ENCODE peak calls at places on chromosomes 13 and 19, in ten cellular contexts. One of them, this sample, is unnamed.

GRCh38 chr13:27347373-27347772 is 76.7 kb downstream of the RASL11A start:
- DNase-seq in activated gamma-delta T cell treated with anti-CD3 and anti-CD28 coated beads, Interleukin-2, amount 50 U/mL, for 16 hours: no peak
- DNase-seq in MCF 10A: no peak
- DNase-seq in activated CD4-positive, alpha-beta T cell treated with anti-CD3 and anti-CD28 coated beads, Interleukin-2, amount 10 ng/mL, durations not matched to agents 7 days and 5 days: no peak
- DNase-seq in mesendoderm: no peak
- DNase-seq in CD8-positive, alpha-beta T cell: no peak
- DNase-seq in stomach: no peak
- DNase-seq in nephron progenitor cell: no peak
- DNase-seq in T follicular helper cell: no peak
- DNase-seq in mucosa of descending colon: no peak
- DNase-seq in this sample: no peak

GRCh38 chr19:44747739-44748425 is 626 bp upstream of the BCL3 start:
- DNase-seq in activated gamma-delta T cell treated with anti-CD3 and anti-CD28 coated beads, Interleukin-2, amount 50 U/mL, for 16 hours: no peak
- DNase-seq in MCF 10A: peak
- DNase-seq in activated CD4-positive, alpha-beta T cell treated with anti-CD3 and anti-CD28 coated beads, Interleukin-2, amount 10 ng/mL, durations not matched to agents 7 days and 5 days: no peak
- DNase-seq in mesendoderm: peak
- DNase-seq in CD8-positive, alpha-beta T cell: peak
- DNase-seq in stomach: peak
- DNase-seq in nephron progenitor cell: no peak
- DNase-seq in T follicular helper cell: no peak
- DNase-seq in mucosa of descending colon: peak
- DNase-seq in this sample: peak

GRCh38 chr19:11418518-11419506 is at the start of gene RGL3:
- DNase-seq in activated gamma-delta T cell treated with anti-CD3 and anti-CD28 coated beads, Interleukin-2, amount 50 U/mL, for 16 hours: no peak
- DNase-seq in MCF 10A: no peak
- DNase-seq in activated CD4-positive, alpha-beta T cell treated with anti-CD3 and anti-CD28 coated beads, Interleukin-2, amount 10 ng/mL, durations not matched to agents 7 days and 5 days: no peak
- DNase-seq in mesendoderm: peak
- DNase-seq in CD8-positive, alpha-beta T cell: no peak
- DNase-seq in stomach: peak
- DNase-seq in nephron progenitor cell: peak
- DNase-seq in T follicular helper cell: no peak
- DNase-seq in mucosa of descending colon: peak
- DNase-seq in this sample: peak

GRCh38 chr19:31515931-31516330 is 166.7 kb upstream of the TSHZ3 start:
- DNase-seq in activated gamma-delta T cell treated with anti-CD3 and anti-CD28 coated beads, Interleukin-2, amount 50 U/mL, for 16 hours: no peak
- DNase-seq in MCF 10A: no peak
- DNase-seq in activated CD4-positive, alpha-beta T cell treated with anti-CD3 and anti-CD28 coated beads, Interleukin-2, amount 10 ng/mL, durations not matched to agents 7 days and 5 days: no peak
- DNase-seq in mesendoderm: no peak
- DNase-seq in CD8-positive, alpha-beta T cell: no peak
- DNase-seq in stomach: no peak
- DNase-seq in nephron progenitor cell: no peak
- DNase-seq in T follicular helper cell: no peak
- DNase-seq in mucosa of descending colon: no peak
- DNase-seq in this sample: no peak

GRCh38 chr13:77751513-77752456 is 54.3 kb downstream of the SLAIN1 start:
- DNase-seq in activated gamma-delta T cell treated with anti-CD3 and anti-CD28 coated beads, Interleukin-2, amount 50 U/mL, for 16 hours: peak
- DNase-seq in MCF 10A: peak
- DNase-seq in activated CD4-positive, alpha-beta T cell treated with anti-CD3 and anti-CD28 coated beads, Interleukin-2, amount 10 ng/mL, durations not matched to agents 7 days and 5 days: peak
- DNase-seq in mesendoderm: peak
- DNase-seq in CD8-positive, alpha-beta T cell: peak
- DNase-seq in stomach: no peak
- DNase-seq in nephron progenitor cell: peak
- DNase-seq in T follicular helper cell: peak
- DNase-seq in mucosa of descending colon: no peak
- DNase-seq in this sample: peak

GRCh38 chr19:54572696-54573311 is 786 bp upstream of the LILRA2 start:
- DNase-seq in activated gamma-delta T cell treated with anti-CD3 and anti-CD28 coated beads, Interleukin-2, amount 50 U/mL, for 16 hours: no peak
- DNase-seq in MCF 10A: no peak
- DNase-seq in activated CD4-positive, alpha-beta T cell treated with anti-CD3 and anti-CD28 coated beads, Interleukin-2, amount 10 ng/mL, durations not matched to agents 7 days and 5 days: no peak
- DNase-seq in mesendoderm: no peak
- DNase-seq in CD8-positive, alpha-beta T cell: no peak
- DNase-seq in stomach: no peak
- DNase-seq in nephron progenitor cell: no peak
- DNase-seq in T follicular helper cell: no peak
- DNase-seq in mucosa of descending colon: no peak
- DNase-seq in this sample: peak

GRCh38 chr19:19602713-19603320 is 15.7 kb downstream of the PBX4 start:
- DNase-seq in activated gamma-delta T cell treated with anti-CD3 and anti-CD28 coated beads, Interleukin-2, amount 50 U/mL, for 16 hours: no peak
- DNase-seq in MCF 10A: peak
- DNase-seq in activated CD4-positive, alpha-beta T cell treated with anti-CD3 and anti-CD28 coated beads, Interleukin-2, amount 10 ng/mL, durations not matched to agents 7 days and 5 days: no peak
- DNase-seq in mesendoderm: no peak
- DNase-seq in CD8-positive, alpha-beta T cell: no peak
- DNase-seq in stomach: no peak
- DNase-seq in nephron progenitor cell: no peak
- DNase-seq in T follicular helper cell: no peak
- DNase-seq in mucosa of descending colon: no peak
- DNase-seq in this sample: no peak

GRCh38 chr13:33321686-33322473 is 36.3 kb upstream of the STARD13 start:
- DNase-seq in activated gamma-delta T cell treated with anti-CD3 and anti-CD28 coated beads, Interleukin-2, amount 50 U/mL, for 16 hours: no peak
- DNase-seq in MCF 10A: no peak
- DNase-seq in activated CD4-positive, alpha-beta T cell treated with anti-CD3 and anti-CD28 coated beads, Interleukin-2, amount 10 ng/mL, durations not matched to agents 7 days and 5 days: no peak
- DNase-seq in mesendoderm: no peak
- DNase-seq in CD8-positive, alpha-beta T cell: no peak
- DNase-seq in stomach: no peak
- DNase-seq in nephron progenitor cell: no peak
- DNase-seq in T follicular helper cell: no peak
- DNase-seq in mucosa of descending colon: no peak
- DNase-seq in this sample: no peak

GRCh38 chr13:39493966-39494365 is 109.0 kb downstream of the LHFPL6 start:
- DNase-seq in activated gamma-delta T cell treated with anti-CD3 and anti-CD28 coated beads, Interleukin-2, amount 50 U/mL, for 16 hours: no peak
- DNase-seq in MCF 10A: no peak
- DNase-seq in activated CD4-positive, alpha-beta T cell treated with anti-CD3 and anti-CD28 coated beads, Interleukin-2, amount 10 ng/mL, durations not matched to agents 7 days and 5 days: no peak
- DNase-seq in mesendoderm: no peak
- DNase-seq in CD8-positive, alpha-beta T cell: no peak
- DNase-seq in stomach: no peak
- DNase-seq in nephron progenitor cell: no peak
- DNase-seq in T follicular helper cell: no peak
- DNase-seq in mucosa of descending colon: no peak
- DNase-seq in this sample: no peak

GRCh38 chr13:50230365-50230978 is 215.2 kb downstream of the KCNRG start:
- DNase-seq in activated gamma-delta T cell treated with anti-CD3 and anti-CD28 coated beads, Interleukin-2, amount 50 U/mL, for 16 hours: no peak
- DNase-seq in MCF 10A: peak
- DNase-seq in activated CD4-positive, alpha-beta T cell treated with anti-CD3 and anti-CD28 coated beads, Interleukin-2, amount 10 ng/mL, durations not matched to agents 7 days and 5 days: no peak
- DNase-seq in mesendoderm: no peak
- DNase-seq in CD8-positive, alpha-beta T cell: no peak
- DNase-seq in stomach: no peak
- DNase-seq in nephron progenitor cell: no peak
- DNase-seq in T follicular helper cell: no peak
- DNase-seq in mucosa of descending colon: no peak
- DNase-seq in this sample: no peak

GRCh38 chr19:19597809-19598306 is 20.6 kb downstream of the PBX4 start:
- DNase-seq in activated gamma-delta T cell treated with anti-CD3 and anti-CD28 coated beads, Interleukin-2, amount 50 U/mL, for 16 hours: no peak
- DNase-seq in MCF 10A: no peak
- DNase-seq in activated CD4-positive, alpha-beta T cell treated with anti-CD3 and anti-CD28 coated beads, Interleukin-2, amount 10 ng/mL, durations not matched to agents 7 days and 5 days: peak
- DNase-seq in mesendoderm: no peak
- DNase-seq in CD8-positive, alpha-beta T cell: peak
- DNase-seq in stomach: no peak
- DNase-seq in nephron progenitor cell: no peak
- DNase-seq in T follicular helper cell: peak
- DNase-seq in mucosa of descending colon: no peak
- DNase-seq in this sample: no peak

GRCh38 chr13:107202371-107203023 is 634.6 kb upstream of the ARGLU1 start:
- DNase-seq in activated gamma-delta T cell treated with anti-CD3 and anti-CD28 coated beads, Interleukin-2, amount 50 U/mL, for 16 hours: no peak
- DNase-seq in MCF 10A: peak
- DNase-seq in activated CD4-positive, alpha-beta T cell treated with anti-CD3 and anti-CD28 coated beads, Interleukin-2, amount 10 ng/mL, durations not matched to agents 7 days and 5 days: no peak
- DNase-seq in mesendoderm: no peak
- DNase-seq in CD8-positive, alpha-beta T cell: no peak
- DNase-seq in stomach: peak
- DNase-seq in nephron progenitor cell: no peak
- DNase-seq in T follicular helper cell: no peak
- DNase-seq in mucosa of descending colon: no peak
- DNase-seq in this sample: no peak

GRCh38 chr19:34155686-34156085 is 16.6 kb upstream of the LSM14A start:
- DNase-seq in activated gamma-delta T cell treated with anti-CD3 and anti-CD28 coated beads, Interleukin-2, amount 50 U/mL, for 16 hours: no peak
- DNase-seq in MCF 10A: no peak
- DNase-seq in activated CD4-positive, alpha-beta T cell treated with anti-CD3 and anti-CD28 coated beads, Interleukin-2, amount 10 ng/mL, durations not matched to agents 7 days and 5 days: no peak
- DNase-seq in mesendoderm: no peak
- DNase-seq in CD8-positive, alpha-beta T cell: no peak
- DNase-seq in stomach: no peak
- DNase-seq in nephron progenitor cell: no peak
- DNase-seq in T follicular helper cell: no peak
- DNase-seq in mucosa of descending colon: no peak
- DNase-seq in this sample: no peak

GRCh38 chr13:46656786-46657185 is 103.8 kb downstream of the LRCH1 start:
- DNase-seq in activated gamma-delta T cell treated with anti-CD3 and anti-CD28 coated beads, Interleukin-2, amount 50 U/mL, for 16 hours: no peak
- DNase-seq in MCF 10A: no peak
- DNase-seq in activated CD4-positive, alpha-beta T cell treated with anti-CD3 and anti-CD28 coated beads, Interleukin-2, amount 10 ng/mL, durations not matched to agents 7 days and 5 days: no peak
- DNase-seq in mesendoderm: no peak
- DNase-seq in CD8-positive, alpha-beta T cell: no peak
- DNase-seq in stomach: no peak
- DNase-seq in nephron progenitor cell: no peak
- DNase-seq in T follicular helper cell: no peak
- DNase-seq in mucosa of descending colon: no peak
- DNase-seq in this sample: no peak